ENCODE peak calls at places on chromosomes 3 and 15, in five cellular contexts. One of them, this sample, is unnamed.

GRCh38 chr15:38054488-38054887 is 120.0 kb downstream of the TMCO5A start:
- DNase-seq in breast epithelium: no peak
- DNase-seq in GM06990: no peak
- DNase-seq in foreskin fibroblast: peak; percentile 83
- DNase-seq in progenitor cell of endocrine pancreas: no peak
- DNase-seq in this sample: no peak

GRCh38 chr3:194072097-194072428 is 63.9 kb upstream of the HES1 start:
- DNase-seq in breast epithelium: no peak
- DNase-seq in GM06990: no peak
- DNase-seq in foreskin fibroblast: no peak
- DNase-seq in progenitor cell of endocrine pancreas: no peak
- DNase-seq in this sample: no peak

GRCh38 chr15:77836116-77836798 is 203.5 kb upstream of the LINGO1 start:
- DNase-seq in breast epithelium: no peak
- DNase-seq in GM06990: no peak
- DNase-seq in foreskin fibroblast: no peak
- DNase-seq in progenitor cell of endocrine pancreas: no peak
- DNase-seq in this sample: no peak

GRCh38 chr3:32004111-32004790 is 22.7 kb downstream of the ZNF860 start:
- DNase-seq in breast epithelium: no peak
- DNase-seq in GM06990: no peak
- DNase-seq in foreskin fibroblast: no peak
- DNase-seq in progenitor cell of endocrine pancreas: no peak
- DNase-seq in this sample: no peak

GRCh38 chr15:101320501-101321052 is 25.5 kb upstream of the SNRPA1 start:
- DNase-seq in breast epithelium: no peak
- DNase-seq in GM06990: no peak
- DNase-seq in foreskin fibroblast: peak; percentile 49
- DNase-seq in progenitor cell of endocrine pancreas: no peak
- DNase-seq in this sample: no peak

GRCh38 chr3:188001052-188001567 is 152.8 kb upstream of the LPP start:
- DNase-seq in breast epithelium: no peak
- DNase-seq in GM06990: no peak
- DNase-seq in foreskin fibroblast: no peak
- DNase-seq in progenitor cell of endocrine pancreas: no peak
- DNase-seq in this sample: no peak

GRCh38 chr3:160968731-160969130 is 136.4 kb downstream of the B3GALNT1 start:
- DNase-seq in breast epithelium: no peak
- DNase-seq in GM06990: no peak
- DNase-seq in foreskin fibroblast: peak; percentile 2
- DNase-seq in progenitor cell of endocrine pancreas: no peak
- DNase-seq in this sample: no peak

GRCh38 chr3:135967867-135968266 is 2.3 kb downstream of the PPP2R3A start:
- DNase-seq in breast epithelium: no peak
- DNase-seq in GM06990: no peak
- DNase-seq in foreskin fibroblast: no peak
- DNase-seq in progenitor cell of endocrine pancreas: no peak
- DNase-seq in this sample: no peak

GRCh38 chr3:98587654-98588532 is 5.5 kb downstream of the CPOX start:
- DNase-seq in breast epithelium: no peak
- DNase-seq in GM06990: no peak
- DNase-seq in foreskin fibroblast: no peak
- DNase-seq in progenitor cell of endocrine pancreas: no peak
- DNase-seq in this sample: no peak

GRCh38 chr3:45477838-45478237 is 89.5 kb downstream of the LARS2 start:
- DNase-seq in breast epithelium: no peak
- DNase-seq in GM06990: no peak
- DNase-seq in foreskin fibroblast: no peak
- DNase-seq in progenitor cell of endocrine pancreas: no peak
- DNase-seq in this sample: no peak

GRCh38 chr3:156030735-156031134 is 89.6 kb upstream of the KCNAB1 start:
- DNase-seq in breast epithelium: no peak
- DNase-seq in GM06990: no peak
- DNase-seq in foreskin fibroblast: no peak
- DNase-seq in progenitor cell of endocrine pancreas: no peak
- DNase-seq in this sample: no peak

GRCh38 chr3:42264399-42265058 is 1.5 kb downstream of the CCK start:
- DNase-seq in breast epithelium: peak; percentile 65
- DNase-seq in GM06990: no peak
- DNase-seq in foreskin fibroblast: peak; percentile 50
- DNase-seq in progenitor cell of endocrine pancreas: no peak
- DNase-seq in this sample: peak; percentile 34

DNA sequence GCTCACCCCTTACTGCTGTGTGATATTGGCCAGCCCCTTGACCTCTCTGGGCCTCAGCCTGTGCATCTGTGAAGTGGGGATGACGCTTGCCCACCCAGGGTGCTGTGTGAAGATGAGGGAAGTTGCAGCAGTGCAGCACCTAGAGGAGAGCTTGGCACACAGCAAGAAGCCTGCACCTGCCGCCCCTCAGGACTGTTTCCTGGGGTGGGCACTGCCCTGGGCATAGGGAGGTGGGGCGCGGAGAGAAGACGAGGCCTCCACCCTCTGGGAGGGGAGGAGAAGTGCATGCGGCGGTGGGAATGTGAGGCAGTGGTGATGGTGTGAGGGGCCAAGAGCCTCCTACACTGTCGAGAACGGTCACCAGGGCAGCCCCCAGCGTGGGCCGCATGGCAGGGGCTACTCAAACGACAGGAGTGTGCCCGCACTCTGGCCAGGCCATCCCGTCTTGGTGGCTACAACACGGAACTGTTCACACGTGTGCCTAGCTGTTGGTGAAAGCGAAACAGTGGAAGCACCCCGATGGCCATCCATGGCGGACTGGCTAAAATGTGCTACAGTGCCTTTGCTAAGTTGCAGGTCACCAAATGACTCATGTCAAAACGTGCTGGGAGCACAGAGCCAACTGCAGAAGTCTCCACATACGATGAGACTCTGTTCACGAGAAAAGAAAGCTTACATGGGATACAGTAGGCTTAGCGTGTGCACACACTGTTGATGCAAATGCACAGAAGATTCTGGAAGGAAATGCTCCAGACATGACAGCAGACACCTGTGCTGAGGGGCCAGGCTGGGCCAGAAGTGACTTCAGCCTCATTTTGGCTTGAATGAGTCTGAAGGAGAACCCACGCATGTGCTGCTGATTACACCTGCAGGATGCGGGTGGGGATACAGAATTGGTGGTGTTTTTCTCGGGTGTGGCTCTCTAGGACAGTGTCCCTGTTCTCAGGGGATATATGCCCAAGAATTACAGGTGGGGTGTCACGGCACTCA is 40.4 kb upstream of the IQSEC1 start:
- DNase-seq in breast epithelium: no peak
- DNase-seq in GM06990: no peak
- DNase-seq in foreskin fibroblast: no peak
- DNase-seq in progenitor cell of endocrine pancreas: no peak
- DNase-seq in this sample: no peak
- TF ChIP-seq CTCF in breast epithelium: no peak
- TF ChIP-seq CTCF in GM06990: no peak
- TF ChIP-seq CTCF in foreskin fibroblast: no peak
- TF ChIP-seq CTCF in progenitor cell of endocrine pancreas: no peak
- TF ChIP-seq CTCF in this sample: no peak

DNA sequence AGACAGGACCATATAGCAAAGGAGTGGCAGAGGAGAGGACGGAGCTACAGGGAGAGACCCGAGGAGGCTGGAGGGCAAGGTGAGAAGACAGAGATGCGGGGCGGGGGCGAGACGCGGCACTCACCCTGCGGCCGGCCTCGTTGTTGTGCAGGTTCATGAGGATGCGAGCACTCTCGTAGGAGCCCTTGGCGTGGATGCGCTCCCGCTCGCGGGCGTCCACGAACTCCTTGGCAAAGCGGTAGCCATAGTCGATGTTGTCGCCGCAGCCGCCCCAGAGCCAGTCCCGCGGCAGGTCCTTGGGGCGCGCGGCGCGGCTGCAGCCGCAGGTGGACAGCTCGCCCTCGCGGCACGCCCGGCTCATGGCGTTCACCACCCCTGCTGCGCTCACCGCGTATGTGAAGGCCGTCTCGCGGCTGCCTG is 12.9 kb downstream of the WNT5A start:
- DNase-seq in breast epithelium: no peak
- DNase-seq in GM06990: peak; percentile 3
- DNase-seq in foreskin fibroblast: no peak
- DNase-seq in progenitor cell of endocrine pancreas: no peak
- DNase-seq in this sample: no peak
- TF ChIP-seq CTCF in breast epithelium: no peak
- TF ChIP-seq CTCF in GM06990: no peak
- TF ChIP-seq CTCF in foreskin fibroblast: no peak
- TF ChIP-seq CTCF in progenitor cell of endocrine pancreas: peak; percentile 39
- TF ChIP-seq CTCF in this sample: no peak

GRCh38 chr3:134464693-134465385 is 20.9 kb downstream of the ANAPC13 start:
- DNase-seq in breast epithelium: no peak
- DNase-seq in GM06990: no peak
- DNase-seq in foreskin fibroblast: no peak
- DNase-seq in progenitor cell of endocrine pancreas: no peak
- DNase-seq in this sample: no peak
- TF ChIP-seq CTCF in breast epithelium: no peak
- TF ChIP-seq CTCF in GM06990: no peak
- TF ChIP-seq CTCF in foreskin fibroblast: no peak
- TF ChIP-seq CTCF in progenitor cell of endocrine pancreas: no peak
- TF ChIP-seq CTCF in this sample: no peak

GRCh38 chr3:4362523-4362922 is 59.4 kb downstream of the SETMAR start:
- DNase-seq in breast epithelium: no peak
- DNase-seq in GM06990: no peak
- DNase-seq in foreskin fibroblast: no peak
- DNase-seq in progenitor cell of endocrine pancreas: no peak
- DNase-seq in this sample: no peak
- TF ChIP-seq CTCF in breast epithelium: no peak
- TF ChIP-seq CTCF in GM06990: no peak
- TF ChIP-seq CTCF in foreskin fibroblast: no peak
- TF ChIP-seq CTCF in progenitor cell of endocrine pancreas: no peak
- TF ChIP-seq CTCF in this sample: no peak